ENCODE peak calls at places on chromosomes 7 and 10, in seven cellular contexts. U is A549, S is left ventricle myocardium inferior, H is neuronal stem cell, B is substantia nigra, I is Panc1, Y is GM23248. Z is an unnamed sample.

GRCh38 chr7:125511310-125511709 is 581.7 kb upstream of the POT1 start:
- DNase-seq in U (no peak), S (no peak), H (no peak), B (no peak), I (no peak), Y (no peak), Z (no peak)

GRCh38 chr10:128263891-128264688 is 137.9 kb upstream of the MKI67 start:
- DNase-seq in U (peak; percentile 64), S (peak; percentile 56), H (peak; percentile 56), B (peak; percentile 5), I (peak; percentile 25), Y (peak; percentile 71), Z (peak; percentile 81)

GRCh38 chr7:42208586-42208985 is 28.4 kb downstream of the GLI3 start:
- DNase-seq in U (no peak), S (no peak), H (no peak), B (no peak), I (no peak), Y (peak; percentile 70), Z (no peak)

GRCh38 chr10:30848396-30849032 is 183.2 kb downstream of the ZNF438 start:
- DNase-seq in U (no peak), S (no peak), H (no peak), B (no peak), I (no peak), Y (no peak), Z (no peak)

GRCh38 chr7:16916111-16916639 is 34.4 kb upstream of the AGR3 start:
- DNase-seq in U (peak; percentile 75), S (no peak), H (no peak), B (no peak), I (no peak), Y (peak; percentile 81), Z (no peak)

GRCh38 chr7:70156052-70156451 is 557.8 kb downstream of the AUTS2 start:
- DNase-seq in U (no peak), S (no peak), H (no peak), B (no peak), I (no peak), Y (no peak), Z (no peak)

GRCh38 chr10:98295401-98295811 is 27.4 kb upstream of the LOXL4 start:
- DNase-seq in U (no peak), S (no peak), H (no peak), B (no peak), I (no peak), Y (peak; percentile 48), Z (no peak)

GRCh38 chr7:149780056-149780455 is 6.7 kb upstream of the ZNF467 start:
- DNase-seq in U (no peak), S (no peak), H (no peak), B (no peak), I (no peak), Y (no peak), Z (peak; percentile 36)

GRCh38 chr7:317643-318405 is 27.9 kb downstream of the FOXL3 start:
- DNase-seq in U (no peak), S (no peak), H (no peak), B (no peak), I (no peak), Y (no peak), Z (no peak)

GRCh38 chr10:4109469-4109868 is 324.5 kb upstream of the KLF6 start:
- DNase-seq in U (no peak), S (no peak), H (no peak), B (no peak), I (no peak), Y (peak; percentile 22), Z (no peak)

GRCh38 chr10:127157506-127158205 is 38.7 kb downstream of the INSYN2A start:
- DNase-seq in U (no peak), S (no peak), H (no peak), B (no peak), I (no peak), Y (peak; percentile 21), Z (no peak)

GRCh38 chr7:16644987-16645592 is 464 bp downstream of the ANKMY2 start:
- DNase-seq in U (no peak), S (peak; percentile 31), H (no peak), B (no peak), I (no peak), Y (peak; percentile 66), Z (peak; percentile 70)

GRCh38 chr7:113890326-113891030 is 28.3 kb downstream of the PPP1R3A start:
- DNase-seq in U (no peak), S (no peak), H (no peak), B (no peak), I (no peak), Y (peak; percentile 46), Z (no peak)

GRCh38 chr10:84084342-84084741 is 55.0 kb upstream of the GHITM start:
- DNase-seq in U (no peak), S (no peak), H (no peak), B (no peak), I (no peak), Y (peak; percentile 5), Z (no peak)

GRCh38 chr10:51001587-51001986 is 72.7 kb upstream of the PRKG1 start:
- DNase-seq in U (no peak), S (no peak), H (no peak), B (no peak), I (no peak), Y (peak; percentile 64), Z (no peak)

GRCh38 chr10:110446954-110447608 is 50.6 kb upstream of the DUSP5 start:
- DNase-seq in U (peak; percentile 41), S (no peak), H (no peak), B (no peak), I (no peak), Y (peak; percentile 92), Z (no peak)

GRCh38 chr10:110269641-110270318 is 34.9 kb downstream of the SMNDC1 start:
- DNase-seq in U (no peak), S (no peak), H (no peak), B (no peak), I (no peak), Y (peak; percentile 27), Z (no peak)

GRCh38 chr10:77943086-77943901 is 16.7 kb upstream of the DLG5 start:
- DNase-seq in U (peak; percentile 43), S (no peak), H (peak; percentile 6), B (no peak), I (peak; percentile 77), Y (peak; percentile 89), Z (no peak)

GRCh38 chr10:90857635-90858488 is at the start of gene HTR7:
- DNase-seq in U (peak; percentile 46), S (peak; percentile 65), H (peak; percentile 65), B (no peak), I (no peak), Y (peak; percentile 79), Z (peak; percentile 87)

GRCh38 chr10:89414146-89414878 is at the start of gene IFIT5:
- DNase-seq in U (peak; percentile 71), S (peak; percentile 76), H (peak; percentile 70), B (peak; percentile 72), I (peak; percentile 66), Y (peak; percentile 86), Z (peak; percentile 90)

GRCh38 chr10:47314416-47314970 is 7.8 kb upstream of the GDF2 start:
- DNase-seq in U (no peak), S (no peak), H (no peak), B (no peak), I (no peak), Y (no peak), Z (no peak)

GRCh38 chr7:70044064-70044463 is 445.8 kb downstream of the AUTS2 start:
- DNase-seq in U (no peak), S (no peak), H (no peak), B (no peak), I (no peak), Y (no peak), Z (no peak)

GRCh38 chr7:130822642-130823041 is 88.6 kb upstream of the KLF14 start:
- DNase-seq in U (no peak), S (no peak), H (no peak), B (no peak), I (no peak), Y (peak; percentile 44), Z (no peak)

GRCh38 chr7:151506901-151507382 is 12.8 kb downstream of the RHEB start:
- DNase-seq in U (peak; percentile 31), S (no peak), H (no peak), B (no peak), I (no peak), Y (no peak), Z (no peak)

GRCh38 chr10:60206735-60207134 is 182.9 kb downstream of the ANK3 start:
- DNase-seq in U (no peak), S (no peak), H (no peak), B (no peak), I (no peak), Y (peak; percentile 70), Z (no peak)

GRCh38 chr7:87007063-87007462 is 52.4 kb downstream of the ELAPOR2 start:
- DNase-seq in U (no peak), S (no peak), H (no peak), B (no peak), I (no peak), Y (no peak), Z (no peak)
- H3K27ac ChIP-seq in U (no peak overlapping the region), S (no peak overlapping the region), H (no peak overlapping the region), B (no peak overlapping the region), I (no peak overlapping the region), Y (no peak overlapping the region), Z (no peak overlapping the region)

DNA sequence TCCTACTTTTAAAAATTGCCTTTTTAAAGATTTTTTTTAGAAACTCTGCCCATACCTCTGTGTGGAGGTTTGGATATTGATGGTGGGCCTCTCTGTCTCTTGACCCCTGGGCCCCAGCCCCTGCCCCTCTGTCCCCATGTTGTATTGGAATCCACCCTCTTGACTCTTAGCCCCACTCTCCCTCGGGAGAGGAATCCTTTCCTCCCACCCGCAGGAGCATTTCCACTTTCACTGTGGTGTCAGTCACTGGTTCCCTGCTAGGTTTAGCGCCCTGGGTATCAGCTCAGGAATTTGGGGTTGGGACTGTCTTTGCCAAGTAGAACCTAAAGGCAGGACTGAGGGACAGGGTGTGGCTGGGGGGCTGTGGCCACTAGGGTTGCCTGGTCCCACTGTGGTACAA is 10.1 kb downstream of the PFKFB3 start:
- DNase-seq in U (no peak), S (no peak), H (no peak), B (no peak), I (no peak), Y (no peak), Z (no peak)
- H3K27ac ChIP-seq in U (peak overlapping the region; percentile 58), S (no peak overlapping the region), H (no peak overlapping the region), B (peak overlapping the region; percentile 26), I (no peak overlapping the region), Y (peak overlapping the region; percentile 10), Z (no peak overlapping the region)

GRCh38 chr7:84187813-84188212 is 6.8 kb downstream of the SEMA3A start:
- DNase-seq in U (no peak), S (no peak), H (no peak), B (no peak), I (no peak), Y (peak; percentile 79), Z (no peak)
- H3K27ac ChIP-seq in U (no peak overlapping the region), S (no peak overlapping the region), H (no peak overlapping the region), B (no peak overlapping the region), I (peak overlapping the region; percentile 61), Y (peak overlapping the region; percentile 44), Z (no peak overlapping the region)

DNA sequence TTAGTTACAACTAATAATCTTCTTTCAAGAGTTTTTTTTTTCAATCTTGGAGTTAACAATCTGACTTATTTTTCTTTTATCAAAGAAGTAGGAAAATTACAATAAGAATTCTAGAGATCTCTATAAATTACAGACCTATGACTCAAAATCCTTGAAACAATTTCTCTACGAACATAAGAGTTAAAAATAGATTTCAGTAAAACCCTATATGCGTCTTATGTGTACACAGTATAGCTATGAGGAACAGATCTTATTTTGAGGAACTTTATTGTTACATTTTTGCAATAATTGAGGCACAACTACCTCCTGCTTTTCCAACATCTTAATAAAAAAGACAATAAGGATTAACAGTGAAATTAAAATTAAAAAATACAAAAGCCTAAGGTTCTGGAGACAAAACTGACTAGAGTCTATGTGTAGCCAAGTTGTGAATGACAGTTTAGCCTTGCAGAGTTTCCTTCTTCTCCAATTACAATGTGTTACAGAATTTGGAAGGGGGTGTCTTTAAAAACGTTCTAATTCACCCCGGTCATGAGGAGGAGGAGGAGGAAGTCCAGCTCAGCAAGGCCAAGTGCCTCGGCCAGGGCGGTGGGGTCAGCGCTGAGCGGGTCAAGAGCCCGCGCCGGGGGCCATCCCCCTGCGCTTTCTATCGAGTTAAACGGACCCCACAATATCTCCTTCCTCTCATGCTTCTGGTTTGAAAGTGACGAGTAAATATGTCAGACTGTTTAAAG is 40.5 kb downstream of the AMZ1 start:
- DNase-seq in U (no peak), S (no peak), H (no peak), B (no peak), I (no peak), Y (no peak), Z (no peak)
- H3K27ac ChIP-seq in U (no peak overlapping the region), S (peak overlapping the region; percentile 52), H (no peak overlapping the region), B (peak overlapping the region; percentile 63), I (no peak overlapping the region), Y (no peak overlapping the region), Z (peak overlapping the region; percentile 26)

Z was measured in right cardiac atrium.